ENCODE peak calls at places on chromosomes 6 and 20, in four cellular contexts. One of them, this sample, is unnamed.

GRCh38 chr6:12065321-12066140 is 53.4 kb downstream of the HIVEP1 start:
- DNase-seq in AG04449: no peak
- DNase-seq in fibroblast of mammary gland: no peak
- DNase-seq in psoas muscle: no peak
- DNase-seq in this sample: no peak

GRCh38 chr6:16276991-16277981 is 38.9 kb downstream of the GMPR start:
- DNase-seq in psoas muscle: peak; percentile 95
- DNase-seq in AG04449: peak; percentile 53
- DNase-seq in fibroblast of mammary gland: peak; percentile 79
- DNase-seq in this sample: no peak

GRCh38 chr20:35461620-35462019 is 6.2 kb downstream of the CEP250 start:
- DNase-seq in psoas muscle: no peak
- DNase-seq in fibroblast of mammary gland: no peak
- DNase-seq in AG04449: no peak
- DNase-seq in this sample: no peak

GRCh38 chr20:19001177-19001576 is 187.6 kb downstream of the SCP2D1 start:
- DNase-seq in fibroblast of mammary gland: no peak
- DNase-seq in AG04449: no peak
- DNase-seq in psoas muscle: no peak
- DNase-seq in this sample: no peak

GRCh38 chr6:36129889-36130671 is at the start of gene MAPK13:
- DNase-seq in fibroblast of mammary gland: peak; percentile 66
- DNase-seq in psoas muscle: no peak
- DNase-seq in AG04449: no peak
- DNase-seq in this sample: no peak

GRCh38 chr6:131063028-131063763 is at the start of gene EPB41L2:
- DNase-seq in psoas muscle: peak; percentile 93
- DNase-seq in fibroblast of mammary gland: peak; percentile 82
- DNase-seq in AG04449: no peak
- DNase-seq in this sample: peak; percentile 68

GRCh38 chr6:93057584-93057983 is 361.8 kb downstream of the EPHA7 start:
- DNase-seq in AG04449: no peak
- DNase-seq in psoas muscle: no peak
- DNase-seq in fibroblast of mammary gland: no peak
- DNase-seq in this sample: no peak

GRCh38 chr20:5033566-5033965 is 32.3 kb upstream of the SLC23A2 start:
- DNase-seq in psoas muscle: no peak
- DNase-seq in AG04449: peak; percentile 28
- DNase-seq in fibroblast of mammary gland: no peak
- DNase-seq in this sample: no peak

GRCh38 chr6:15431762-15432495 is 186.1 kb downstream of the JARID2 start:
- DNase-seq in psoas muscle: peak; percentile 81
- DNase-seq in AG04449: no peak
- DNase-seq in fibroblast of mammary gland: peak; percentile 35
- DNase-seq in this sample: no peak

GRCh38 chr20:50425076-50425475 is 85.1 kb upstream of the PTPN1 start:
- DNase-seq in AG04449: no peak
- DNase-seq in fibroblast of mammary gland: peak; percentile 47
- DNase-seq in psoas muscle: peak; percentile 76
- DNase-seq in this sample: peak; percentile 35

GRCh38 chr6:14984454-14984853 is 261.4 kb upstream of the JARID2 start:
- DNase-seq in fibroblast of mammary gland: peak; percentile 61
- DNase-seq in psoas muscle: no peak
- DNase-seq in AG04449: no peak
- DNase-seq in this sample: no peak

GRCh38 chr20:50413088-50413500 is 97.1 kb upstream of the PTPN1 start:
- DNase-seq in psoas muscle: no peak
- DNase-seq in AG04449: no peak
- DNase-seq in fibroblast of mammary gland: peak; percentile 96
- DNase-seq in this sample: no peak

GRCh38 chr6:16712931-16713484 is 48.3 kb downstream of the ATXN1 start:
- DNase-seq in fibroblast of mammary gland: peak; percentile 96
- DNase-seq in psoas muscle: no peak
- DNase-seq in AG04449: peak; percentile 75
- DNase-seq in this sample: peak; percentile 18

GRCh38 chr6:3438190-3439167 is 18.4 kb downstream of the SLC22A23 start:
- DNase-seq in fibroblast of mammary gland: peak; percentile 95
- DNase-seq in psoas muscle: peak; percentile 78
- DNase-seq in AG04449: peak; percentile 79
- DNase-seq in this sample: no peak

GRCh38 chr6:154931741-154932424 is 63.2 kb upstream of the TIAM2 start:
- DNase-seq in fibroblast of mammary gland: peak; percentile 82
- DNase-seq in psoas muscle: no peak
- DNase-seq in AG04449: peak; percentile 40
- DNase-seq in this sample: no peak

GRCh38 chr6:161111256-161111655 is 119.7 kb downstream of the MAP3K4 start:
- DNase-seq in AG04449: no peak
- DNase-seq in fibroblast of mammary gland: no peak
- DNase-seq in psoas muscle: no peak
- DNase-seq in this sample: peak; percentile 65

GRCh38 chr6:121430514-121431460 is 4.7 kb upstream of the GJA1 start:
- DNase-seq in fibroblast of mammary gland: peak; percentile 63
- DNase-seq in AG04449: no peak
- DNase-seq in psoas muscle: no peak
- DNase-seq in this sample: no peak

GRCh38 chr6:29131691-29132090 is 23.8 kb downstream of the OR2J3 start:
- DNase-seq in AG04449: no peak
- DNase-seq in fibroblast of mammary gland: no peak
- DNase-seq in psoas muscle: no peak
- DNase-seq in this sample: no peak

GRCh38 chr6:33689879-33690278 is 21.6 kb downstream of the UQCC2 start:
- DNase-seq in AG04449: no peak
- DNase-seq in psoas muscle: peak; percentile 44
- DNase-seq in fibroblast of mammary gland: no peak
- DNase-seq in this sample: no peak

GRCh38 chr6:145036236-145036635 is 699.1 kb downstream of the EPM2A start:
- DNase-seq in psoas muscle: no peak
- DNase-seq in fibroblast of mammary gland: no peak
- DNase-seq in AG04449: no peak
- DNase-seq in this sample: no peak

GRCh38 chr6:49649982-49650381 is 13.3 kb upstream of the RHAG start:
- DNase-seq in psoas muscle: no peak
- DNase-seq in fibroblast of mammary gland: no peak
- DNase-seq in AG04449: no peak
- DNase-seq in this sample: no peak

GRCh38 chr6:155418017-155418749 is 37.5 kb downstream of the NOX3 start:
- DNase-seq in fibroblast of mammary gland: peak; percentile 70
- DNase-seq in AG04449: peak; percentile 31
- DNase-seq in psoas muscle: no peak
- DNase-seq in this sample: no peak

GRCh38 chr20:4158466-4159050 is 143.2 kb upstream of the RNF24 start:
- DNase-seq in fibroblast of mammary gland: no peak
- DNase-seq in AG04449: no peak
- DNase-seq in psoas muscle: no peak
- DNase-seq in this sample: no peak

GRCh38 chr6:145082359-145082758 is 653.0 kb downstream of the EPM2A start:
- DNase-seq in AG04449: no peak
- DNase-seq in psoas muscle: no peak
- DNase-seq in fibroblast of mammary gland: no peak
- DNase-seq in this sample: no peak

GRCh38 chr6:88914885-88915598 is 48.4 kb downstream of the RNGTT start:
- DNase-seq in psoas muscle: no peak
- DNase-seq in fibroblast of mammary gland: no peak
- DNase-seq in AG04449: no peak
- DNase-seq in this sample: no peak

GRCh38 chr6:91782789-91783188 is 1195.9 kb upstream of the MAP3K7 start:
- DNase-seq in fibroblast of mammary gland: no peak
- DNase-seq in AG04449: no peak
- DNase-seq in psoas muscle: no peak
- DNase-seq in this sample: no peak

GRCh38 chr6:49202923-49203322 is 260.1 kb downstream of the MMUT start:
- DNase-seq in AG04449: no peak
- DNase-seq in psoas muscle: no peak
- DNase-seq in fibroblast of mammary gland: no peak
- DNase-seq in this sample: no peak

GRCh38 chr6:89985744-89986493 is 91.7 kb downstream of the GJA10 start:
- DNase-seq in AG04449: peak; percentile 88
- DNase-seq in psoas muscle: peak; percentile 51
- DNase-seq in fibroblast of mammary gland: peak; percentile 94
- DNase-seq in this sample: no peak

GRCh38 chr6:89987830-89988229 is 93.6 kb downstream of the GJA10 start:
- DNase-seq in AG04449: no peak
- DNase-seq in fibroblast of mammary gland: no peak
- DNase-seq in psoas muscle: no peak
- DNase-seq in this sample: no peak

GRCh38 chr6:89986650-89987074 is 92.4 kb downstream of the GJA10 start:
- DNase-seq in AG04449: peak; percentile 77
- DNase-seq in fibroblast of mammary gland: peak; percentile 93
- DNase-seq in psoas muscle: no peak
- DNase-seq in this sample: no peak

GRCh38 chr6:89987140-89987539 is 92.9 kb downstream of the GJA10 start:
- DNase-seq in psoas muscle: no peak
- DNase-seq in fibroblast of mammary gland: no peak
- DNase-seq in AG04449: no peak
- DNase-seq in this sample: no peak

GRCh38 chr6:89984926-89985743 is 90.9 kb downstream of the GJA10 start:
- DNase-seq in AG04449: peak; percentile 14
- DNase-seq in fibroblast of mammary gland: peak; percentile 82
- DNase-seq in psoas muscle: peak; percentile 85
- DNase-seq in this sample: no peak
- H3K4me3 ChIP-seq in AG04449: no peak overlapping the region
- H3K4me3 ChIP-seq in fibroblast of mammary gland: no peak overlapping the region
- H3K4me3 ChIP-seq in psoas muscle: no peak overlapping the region
- H3K4me3 ChIP-seq in this sample: no peak overlapping the region

GRCh38 chr6:105137388-105137787 is 42.4 kb downstream of the POPDC3 start:
- DNase-seq in psoas muscle: peak; percentile 58
- DNase-seq in fibroblast of mammary gland: no peak
- DNase-seq in AG04449: no peak
- DNase-seq in this sample: no peak
- H3K4me3 ChIP-seq in psoas muscle: peak overlapping the region; percentile 84
- H3K4me3 ChIP-seq in fibroblast of mammary gland: peak overlapping the region; percentile 65
- H3K4me3 ChIP-seq in AG04449: peak overlapping the region; percentile 74
- H3K4me3 ChIP-seq in this sample: no peak overlapping the region

DNA sequence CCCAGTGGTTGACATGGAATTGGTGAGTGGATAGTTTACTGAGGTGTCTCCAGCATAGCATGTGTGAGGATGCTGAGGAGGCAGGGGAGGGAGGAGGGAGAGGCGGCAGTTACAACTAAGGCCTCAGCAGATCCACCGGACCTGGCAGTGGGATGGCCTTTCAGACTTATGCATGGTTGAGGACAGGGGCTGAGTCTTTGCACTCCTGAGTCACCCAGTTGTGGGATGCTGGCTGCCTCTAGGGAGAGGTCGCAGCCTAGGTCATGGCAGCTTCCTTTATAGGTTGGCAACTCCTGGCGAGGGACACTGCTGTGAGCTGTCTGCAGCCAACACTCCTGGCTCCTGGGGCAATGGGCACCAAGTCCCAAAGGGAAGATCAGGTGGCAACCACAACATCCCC is 380.3 kb downstream of the PREX1 start:
- DNase-seq in fibroblast of mammary gland: no peak
- DNase-seq in psoas muscle: no peak
- DNase-seq in AG04449: no peak
- DNase-seq in this sample: no peak
- H3K4me3 ChIP-seq in fibroblast of mammary gland: no peak overlapping the region
- H3K4me3 ChIP-seq in psoas muscle: no peak overlapping the region
- H3K4me3 ChIP-seq in AG04449: no peak overlapping the region
- H3K4me3 ChIP-seq in this sample: no peak overlapping the region

GRCh38 chr20:56829788-56830385 is 200.8 kb downstream of the TFAP2C start:
- DNase-seq in AG04449: no peak
- DNase-seq in fibroblast of mammary gland: no peak
- DNase-seq in psoas muscle: no peak
- DNase-seq in this sample: no peak
- H3K4me3 ChIP-seq in AG04449: no peak overlapping the region
- H3K4me3 ChIP-seq in fibroblast of mammary gland: no peak overlapping the region
- H3K4me3 ChIP-seq in psoas muscle: no peak overlapping the region
- H3K4me3 ChIP-seq in this sample: no peak overlapping the region

GRCh38 chr6:128282956-128283355 is 237.4 kb downstream of the PTPRK start:
- DNase-seq in fibroblast of mammary gland: no peak
- DNase-seq in AG04449: no peak
- DNase-seq in psoas muscle: no peak
- DNase-seq in this sample: no peak
- H3K4me3 ChIP-seq in fibroblast of mammary gland: no peak overlapping the region
- H3K4me3 ChIP-seq in AG04449: no peak overlapping the region
- H3K4me3 ChIP-seq in psoas muscle: no peak overlapping the region
- H3K4me3 ChIP-seq in this sample: no peak overlapping the region

GRCh38 chr20:3082306-3082951 is 2.1 kb downstream of the AVP start:
- DNase-seq in psoas muscle: no peak
- DNase-seq in fibroblast of mammary gland: no peak
- DNase-seq in AG04449: no peak
- DNase-seq in this sample: no peak
- H3K4me3 ChIP-seq in psoas muscle: peak overlapping the region; percentile 41
- H3K4me3 ChIP-seq in fibroblast of mammary gland: no peak overlapping the region
- H3K4me3 ChIP-seq in AG04449: peak overlapping the region; percentile 8
- H3K4me3 ChIP-seq in this sample: no peak overlapping the region

GRCh38 chr20:47358672-47359532 is 2.4 kb upstream of the ZMYND8 start:
- DNase-seq in psoas muscle: peak; percentile 77
- DNase-seq in AG04449: peak; percentile 91
- DNase-seq in fibroblast of mammary gland: peak; percentile 92
- DNase-seq in this sample: no peak

GRCh38 chr20:47356220-47356525 is 326 bp downstream of the ZMYND8 start:
- DNase-seq in psoas muscle: no peak
- DNase-seq in fibroblast of mammary gland: no peak
- DNase-seq in AG04449: no peak
- DNase-seq in this sample: no peak

GRCh38 chr20:47358052-47358671 is 1.7 kb upstream of the ZMYND8 start:
- DNase-seq in psoas muscle: peak; percentile 47
- DNase-seq in AG04449: no peak
- DNase-seq in fibroblast of mammary gland: no peak
- DNase-seq in this sample: no peak

GRCh38 chr20:47356526-47357295 is at the start of gene ZMYND8:
- DNase-seq in AG04449: no peak
- DNase-seq in fibroblast of mammary gland: peak; percentile 92
- DNase-seq in psoas muscle: peak; percentile 91
- DNase-seq in this sample: peak; percentile 93

GRCh38 chr20:47357296-47358051 is 975 bp upstream of the ZMYND8 start:
- DNase-seq in fibroblast of mammary gland: peak; percentile 92
- DNase-seq in psoas muscle: peak; percentile 88
- DNase-seq in AG04449: no peak
- DNase-seq in this sample: no peak
- H3K4me3 ChIP-seq in fibroblast of mammary gland: peak overlapping the region; percentile 1
- H3K4me3 ChIP-seq in psoas muscle: peak overlapping the region; percentile 61
- H3K4me3 ChIP-seq in AG04449: peak overlapping the region; percentile 8
- H3K4me3 ChIP-seq in this sample: no peak overlapping the region